ENCODE peak calls at places on chromosome 10, in eight cellular contexts. One of them, this sample, is unnamed.
A peak's percentile ranks its signal among the peaks of the same experiment; 100 is the strongest.

GRCh38 chr10:3066317-3066931 is 924 bp upstream of the PFKP start:
- DNase-seq in GM12878: no peak
- DNase-seq in HepG2: no peak
- DNase-seq in H1: no peak
- DNase-seq in HCT116: no peak
- DNase-seq in endothelial cell of umbilical vein: no peak
- DNase-seq in A549: no peak
- DNase-seq in K562: no peak
- DNase-seq in this sample: no peak

GRCh38 chr10:29951441-29951931 is 107.9 kb downstream of the JCAD start:
- DNase-seq in endothelial cell of umbilical vein: peak; percentile 92
- DNase-seq in HepG2: no peak
- DNase-seq in A549: no peak
- DNase-seq in GM12878: no peak
- DNase-seq in HCT116: no peak
- DNase-seq in K562: no peak
- DNase-seq in H1: no peak
- DNase-seq in this sample: no peak

GRCh38 chr10:5691786-5692185 is 7.1 kb downstream of the TASOR2 start:
- DNase-seq in HCT116: no peak
- DNase-seq in K562: no peak
- DNase-seq in A549: no peak
- DNase-seq in H1: no peak
- DNase-seq in endothelial cell of umbilical vein: no peak
- DNase-seq in HepG2: no peak
- DNase-seq in GM12878: no peak
- DNase-seq in this sample: no peak

GRCh38 chr10:131834152-131834810 is 66.5 kb upstream of the PPP2R2D start:
- DNase-seq in HepG2: no peak
- DNase-seq in H1: no peak
- DNase-seq in GM12878: no peak
- DNase-seq in endothelial cell of umbilical vein: no peak
- DNase-seq in K562: no peak
- DNase-seq in A549: no peak
- DNase-seq in HCT116: no peak
- DNase-seq in this sample: no peak

GRCh38 chr10:99834410-99834809 is 52.0 kb downstream of the ABCC2 start:
- DNase-seq in HCT116: peak; percentile 12
- DNase-seq in HepG2: peak; percentile 23
- DNase-seq in GM12878: no peak
- DNase-seq in A549: peak; percentile 89
- DNase-seq in H1: no peak
- DNase-seq in K562: no peak
- DNase-seq in endothelial cell of umbilical vein: no peak
- DNase-seq in this sample: no peak

GRCh38 chr10:100836891-100837290 is 75.9 kb upstream of the SLF2 start:
- DNase-seq in H1: no peak
- DNase-seq in GM12878: no peak
- DNase-seq in A549: no peak
- DNase-seq in HCT116: no peak
- DNase-seq in endothelial cell of umbilical vein: no peak
- DNase-seq in HepG2: no peak
- DNase-seq in K562: peak; percentile 24
- DNase-seq in this sample: no peak

GRCh38 chr10:76017026-76017732 is 585.8 kb downstream of the LRMDA start:
- DNase-seq in A549: no peak
- DNase-seq in H1: no peak
- DNase-seq in HCT116: no peak
- DNase-seq in endothelial cell of umbilical vein: no peak
- DNase-seq in GM12878: no peak
- DNase-seq in K562: no peak
- DNase-seq in HepG2: no peak
- DNase-seq in this sample: no peak

GRCh38 chr10:67629461-67629971 is 66.5 kb downstream of the CTNNA3 start:
- DNase-seq in GM12878: peak; percentile 36
- DNase-seq in K562: no peak
- DNase-seq in endothelial cell of umbilical vein: peak; percentile 71
- DNase-seq in H1: no peak
- DNase-seq in A549: no peak
- DNase-seq in HepG2: no peak
- DNase-seq in HCT116: no peak
- DNase-seq in this sample: no peak

GRCh38 chr10:110706690-110707098 is 62.6 kb downstream of the RBM20 start:
- DNase-seq in GM12878: no peak
- DNase-seq in H1: peak; percentile 30
- DNase-seq in A549: no peak
- DNase-seq in endothelial cell of umbilical vein: no peak
- DNase-seq in K562: no peak
- DNase-seq in HCT116: peak; percentile 16
- DNase-seq in HepG2: no peak
- DNase-seq in this sample: no peak

GRCh38 chr10:44828515-44829142 is 82.5 kb upstream of the TMEM72 start:
- DNase-seq in K562: no peak
- DNase-seq in GM12878: no peak
- DNase-seq in HCT116: no peak
- DNase-seq in A549: no peak
- DNase-seq in HepG2: no peak
- DNase-seq in H1: no peak
- DNase-seq in endothelial cell of umbilical vein: no peak
- DNase-seq in this sample: no peak

GRCh38 chr10:6840093-6840763 is 260.2 kb upstream of the PRKCQ start:
- DNase-seq in H1: no peak
- DNase-seq in HepG2: no peak
- DNase-seq in A549: no peak
- DNase-seq in K562: no peak
- DNase-seq in endothelial cell of umbilical vein: no peak
- DNase-seq in HCT116: no peak
- DNase-seq in GM12878: no peak
- DNase-seq in this sample: peak; percentile 25

GRCh38 chr10:6207658-6208057 is 4.9 kb downstream of the PFKFB3 start:
- DNase-seq in H1: no peak
- DNase-seq in A549: peak; percentile 66
- DNase-seq in GM12878: no peak
- DNase-seq in K562: no peak
- DNase-seq in endothelial cell of umbilical vein: no peak
- DNase-seq in HCT116: no peak
- DNase-seq in HepG2: no peak
- DNase-seq in this sample: peak; percentile 16

GRCh38 chr10:85918371-85918770 is 448.2 kb downstream of the GRID1 start:
- DNase-seq in HepG2: no peak
- DNase-seq in endothelial cell of umbilical vein: no peak
- DNase-seq in A549: no peak
- DNase-seq in GM12878: no peak
- DNase-seq in H1: no peak
- DNase-seq in K562: no peak
- DNase-seq in HCT116: no peak
- DNase-seq in this sample: no peak

GRCh38 chr10:130339911-130340310 is 203.7 kb downstream of the GLRX3 start:
- DNase-seq in endothelial cell of umbilical vein: no peak
- DNase-seq in H1: no peak
- DNase-seq in GM12878: no peak
- DNase-seq in K562: no peak
- DNase-seq in HepG2: no peak
- DNase-seq in HCT116: no peak
- DNase-seq in A549: no peak
- DNase-seq in this sample: no peak

GRCh38 chr10:119502214-119502613 is 40.3 kb downstream of the RGS10 start:
- DNase-seq in HepG2: no peak
- DNase-seq in GM12878: no peak
- DNase-seq in HCT116: no peak
- DNase-seq in H1: no peak
- DNase-seq in A549: no peak
- DNase-seq in endothelial cell of umbilical vein: no peak
- DNase-seq in K562: no peak
- DNase-seq in this sample: no peak

GRCh38 chr10:104081998-104082397 is 3.7 kb downstream of the COL17A1 start:
- DNase-seq in HCT116: no peak
- DNase-seq in A549: no peak
- DNase-seq in endothelial cell of umbilical vein: no peak
- DNase-seq in GM12878: no peak
- DNase-seq in K562: no peak
- DNase-seq in HepG2: no peak
- DNase-seq in H1: no peak
- DNase-seq in this sample: no peak

GRCh38 chr10:30869566-30869965 is 162.1 kb downstream of the ZNF438 start:
- DNase-seq in K562: no peak
- DNase-seq in HepG2: no peak
- DNase-seq in HCT116: no peak
- DNase-seq in endothelial cell of umbilical vein: no peak
- DNase-seq in A549: no peak
- DNase-seq in H1: no peak
- DNase-seq in GM12878: no peak
- DNase-seq in this sample: no peak

GRCh38 chr10:90306187-90306586 is 551.7 kb downstream of the HTR7 start:
- DNase-seq in A549: peak; percentile 57
- DNase-seq in GM12878: no peak
- DNase-seq in H1: no peak
- DNase-seq in endothelial cell of umbilical vein: peak; percentile 98
- DNase-seq in K562: no peak
- DNase-seq in HepG2: no peak
- DNase-seq in HCT116: peak; percentile 77
- DNase-seq in this sample: no peak

GRCh38 chr10:132941640-132942051 is 724 bp downstream of the CFAP46 start:
- DNase-seq in HCT116: no peak
- DNase-seq in K562: no peak
- DNase-seq in H1: no peak
- DNase-seq in HepG2: no peak
- DNase-seq in endothelial cell of umbilical vein: no peak
- DNase-seq in GM12878: no peak
- DNase-seq in A549: no peak
- DNase-seq in this sample: no peak

GRCh38 chr10:108362956-108363355 is 1198.5 kb upstream of the SORCS1 start:
- DNase-seq in GM12878: no peak
- DNase-seq in HCT116: no peak
- DNase-seq in A549: no peak
- DNase-seq in H1: no peak
- DNase-seq in endothelial cell of umbilical vein: no peak
- DNase-seq in HepG2: no peak
- DNase-seq in K562: no peak
- DNase-seq in this sample: no peak

GRCh38 chr10:84415539-84416244 is 87.3 kb downstream of the CCSER2 start:
- DNase-seq in endothelial cell of umbilical vein: no peak
- DNase-seq in HCT116: no peak
- DNase-seq in A549: no peak
- DNase-seq in HepG2: no peak
- DNase-seq in K562: no peak
- DNase-seq in GM12878: no peak
- DNase-seq in H1: no peak
- DNase-seq in this sample: peak; percentile 12
- TF ChIP-seq POLR2A in endothelial cell of umbilical vein: no peak
- TF ChIP-seq POLR2A in HCT116: no peak
- TF ChIP-seq POLR2A in A549: no peak
- TF ChIP-seq POLR2A in HepG2: no peak
- TF ChIP-seq POLR2A in K562: no peak
- TF ChIP-seq POLR2A in GM12878: no peak
- TF ChIP-seq POLR2A in H1: no peak
- TF ChIP-seq POLR2A in this sample: no peak

DNA sequence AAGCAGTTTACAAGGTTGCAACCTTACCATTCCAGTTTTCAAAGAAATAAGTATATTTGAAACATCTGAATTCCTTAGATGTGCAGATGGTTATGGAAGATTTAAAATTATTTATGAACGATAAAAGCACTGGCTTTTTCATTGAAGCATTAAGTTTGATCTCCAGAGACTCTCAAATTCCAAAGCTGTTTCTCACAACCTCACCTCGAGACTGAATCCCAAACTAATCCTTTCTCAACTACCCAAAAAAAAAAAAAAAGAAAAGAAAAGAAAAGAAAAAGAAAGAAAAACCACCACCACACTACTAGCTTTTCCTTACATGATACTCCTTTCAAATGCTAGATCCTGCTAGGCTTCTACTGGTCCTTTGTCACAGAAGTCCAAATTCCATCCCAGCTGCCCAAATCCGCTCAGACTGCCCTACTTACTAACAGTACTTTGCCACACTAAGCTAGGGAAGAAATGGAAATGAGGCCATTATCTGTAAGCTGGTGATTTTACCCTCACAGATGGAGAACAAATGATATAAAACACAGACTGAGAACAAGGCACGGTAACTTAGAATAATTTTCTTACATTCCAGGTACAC is 100.6 kb upstream of the CDK1 start:
- DNase-seq in K562: no peak
- DNase-seq in A549: no peak
- DNase-seq in endothelial cell of umbilical vein: no peak
- DNase-seq in H1: no peak
- DNase-seq in HCT116: no peak
- DNase-seq in GM12878: no peak
- DNase-seq in HepG2: no peak
- DNase-seq in this sample: no peak
- TF ChIP-seq MAX in K562: no peak
- TF ChIP-seq MAX in A549: no peak
- TF ChIP-seq MAX in endothelial cell of umbilical vein: no peak
- TF ChIP-seq MAX in H1: no peak
- TF ChIP-seq MAX in HCT116: no peak
- TF ChIP-seq MAX in GM12878: no peak
- TF ChIP-seq MAX in HepG2: no peak
- TF ChIP-seq MAX in this sample: no peak

DNA sequence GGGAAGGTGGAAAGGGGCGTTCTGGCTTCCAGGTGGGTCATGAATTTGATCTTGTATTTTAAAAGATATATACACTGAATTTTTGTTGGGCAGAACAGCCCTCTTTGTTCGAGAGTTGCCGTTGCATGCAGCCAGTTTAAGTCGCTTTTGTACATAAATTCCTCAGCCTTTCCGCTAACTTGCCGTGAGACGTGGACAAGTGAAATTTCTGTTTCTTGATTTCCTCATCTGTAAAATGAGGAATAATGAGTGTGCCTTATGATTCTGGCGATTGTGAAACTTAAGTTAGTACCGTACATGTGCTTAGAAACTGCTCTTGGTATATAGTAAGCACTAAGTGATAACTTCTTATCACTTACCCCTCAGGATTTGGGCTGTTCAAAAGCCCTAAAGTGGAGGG is 1.3 kb downstream of the CCNJ start:
- DNase-seq in H1: no peak
- DNase-seq in endothelial cell of umbilical vein: peak; percentile 54
- DNase-seq in K562: no peak
- DNase-seq in GM12878: no peak
- DNase-seq in HepG2: peak; percentile 5
- DNase-seq in HCT116: no peak
- DNase-seq in A549: no peak
- DNase-seq in this sample: peak; percentile 79
- TF ChIP-seq POLR2A in H1: no peak
- TF ChIP-seq POLR2A in endothelial cell of umbilical vein: no peak
- TF ChIP-seq POLR2A in K562: no peak
- TF ChIP-seq POLR2A in GM12878: no peak
- TF ChIP-seq POLR2A in HepG2: no peak
- TF ChIP-seq POLR2A in HCT116: no peak
- TF ChIP-seq POLR2A in A549: no peak
- TF ChIP-seq POLR2A in this sample: peak; percentile 21

DNA sequence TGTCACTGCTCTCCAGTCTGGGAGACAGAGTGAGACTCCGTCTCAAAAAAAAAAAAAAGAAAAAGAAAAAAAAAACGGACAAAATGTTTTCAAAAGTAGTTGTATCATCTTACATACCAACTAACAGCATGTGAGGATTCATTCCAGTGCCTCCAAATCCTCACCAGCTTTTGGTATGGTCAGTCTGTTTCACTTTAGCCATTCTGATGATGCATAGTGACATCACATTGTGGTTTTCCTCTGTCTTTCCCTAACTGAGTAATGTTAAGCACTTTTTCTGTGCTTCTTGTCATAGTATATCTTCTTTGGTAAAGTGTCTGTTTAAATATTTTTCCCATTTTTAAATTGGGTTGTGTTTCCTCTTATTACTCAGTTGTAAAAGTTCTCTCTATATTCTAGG is 251.4 kb upstream of the CTBP2 start:
- DNase-seq in endothelial cell of umbilical vein: peak; percentile 17
- DNase-seq in H1: no peak
- DNase-seq in K562: no peak
- DNase-seq in A549: no peak
- DNase-seq in HCT116: peak; percentile 16
- DNase-seq in HepG2: no peak
- DNase-seq in GM12878: no peak
- DNase-seq in this sample: peak; percentile 37
- TF ChIP-seq MAX in endothelial cell of umbilical vein: no peak
- TF ChIP-seq MAX in H1: no peak
- TF ChIP-seq MAX in K562: no peak
- TF ChIP-seq MAX in A549: no peak
- TF ChIP-seq MAX in HCT116: no peak
- TF ChIP-seq MAX in HepG2: no peak
- TF ChIP-seq MAX in GM12878: no peak
- TF ChIP-seq MAX in this sample: no peak

This sample was measured in NB4.